ENCODE peak calls at places on chromosomes 2 and 18, in five cellular contexts. Z, D, P, R and H are unnamed samples.

GRCh38 chr2:112199188-112199587 is 55.7 kb downstream of the ZC3H8 start:
- DNase-seq in D (no peak), Z (no peak), P (no peak), R (no peak), H (no peak)

GRCh38 chr18:50091495-50092249 is 103.3 kb downstream of the MYO5B start:
- DNase-seq in P (no peak), Z (no peak), R (no peak), D (no peak), H (no peak)

GRCh38 chr2:18516112-18516511 is 44.3 kb downstream of the RDH14 start:
- DNase-seq in P (no peak), D (no peak), R (no peak), Z (no peak), H (no peak)

GRCh38 chr2:29528891-29529520 is 392.4 kb downstream of the ALK start:
- DNase-seq in D (no peak), P (no peak), Z (peak; percentile 77), R (no peak), H (peak; percentile 12)

GRCh38 chr18:40431071-40431998 is 1523.7 kb upstream of the PIK3C3 start:
- DNase-seq in P (no peak), R (no peak), D (no peak), Z (no peak), H (peak; percentile 53)

GRCh38 chr2:190722825-190723224 is 73.9 kb downstream of the NAB1 start:
- DNase-seq in D (no peak), R (no peak), P (peak; percentile 68), Z (no peak), H (no peak)

GRCh38 chr2:182426082-182426914 is 538 bp downstream of the PDE1A start:
- DNase-seq in Z (no peak), P (no peak), D (no peak), R (no peak), H (no peak)

GRCh38 chr18:36638224-36638623 is 190.6 kb downstream of the TPGS2 start:
- DNase-seq in Z (no peak), P (no peak), R (no peak), D (no peak), H (no peak)

GRCh38 chr2:235458839-235459273 is 35.0 kb upstream of the AGAP1 start:
- DNase-seq in Z (no peak), D (peak; percentile 10), P (peak; percentile 46), R (no peak), H (peak; percentile 19)

GRCh38 chr18:12497296-12497695 is 89.6 kb downstream of the PRELID3A start:
- DNase-seq in R (no peak), D (no peak), P (peak; percentile 7), Z (no peak), H (no peak)

GRCh38 chr2:147430408-147430807 is 414.4 kb upstream of the ACVR2A start:
- DNase-seq in D (no peak), R (no peak), Z (no peak), P (no peak), H (peak; percentile 68)

GRCh38 chr18:8468911-8469310 is 140.3 kb upstream of the RAB12 start:
- DNase-seq in Z (no peak), D (no peak), P (no peak), R (no peak), H (no peak)

GRCh38 chr2:96369186-96369585 is 33.6 kb downstream of the NCAPH start:
- DNase-seq in D (no peak), P (no peak), Z (no peak), R (no peak), H (no peak)

GRCh38 chr18:475202-475624 is 25.3 kb downstream of the COLEC12 start:
- DNase-seq in R (no peak), P (no peak), Z (no peak), D (peak; percentile 55), H (no peak)

GRCh38 chr2:119282966-119283511 is 59.4 kb downstream of the STEAP3 start:
- DNase-seq in Z (peak; percentile 87), P (peak; percentile 10), D (no peak), R (no peak), H (no peak)

GRCh38 chr2:172207916-172208315 is 105.2 kb upstream of the DLX2 start:
- DNase-seq in R (no peak), Z (no peak), D (no peak), P (no peak), H (no peak)

GRCh38 chr2:130819915-130820861 is 16.5 kb upstream of the ARHGEF4 start:
- DNase-seq in P (no peak), Z (no peak), D (no peak), R (peak; percentile 81), H (no peak)

GRCh38 chr2:37886745-37887144 is 38.3 kb upstream of the RMDN2 start:
- DNase-seq in Z (no peak), R (no peak), P (peak; percentile 20), D (no peak), H (no peak)

GRCh38 chr18:78986018-78986481 is 6.4 kb downstream of the SALL3 start:
- DNase-seq in R (peak; percentile 58), Z (no peak), P (no peak), D (peak; percentile 61), H (peak; percentile 73)